ENCODE peak calls at places on chromosomes 1 and 21, in seven cellular contexts. U is NT2/D1; M is neuronal stem cell; H is SJSA1; O is CD4-positive, CD25-positive, alpha-beta regulatory T cell; W is fibroblast of lung; Q is CD8-positive, alpha-beta memory T cell. V is an unnamed sample.

GRCh38 chr1:226646026-226646869 is 92.8 kb downstream of the ITPKB start:
- DNase-seq in W (peak), M (no peak), Q (no peak), U (no peak), H (peak), O (no peak), V (no peak)

GRCh38 chr1:95734560-95734959 is 500.6 kb downstream of the RWDD3 start:
- DNase-seq in Q (no peak), M (no peak), H (no peak), W (no peak), U (no peak), O (no peak), V (no peak)

GRCh38 chr21:37341254-37341960 is 25.2 kb upstream of the DYRK1A start:
- DNase-seq in Q (no peak), U (no peak), W (peak), M (no peak), O (no peak), H (no peak), V (no peak)

GRCh38 chr21:19343711-19344110 is 940.1 kb upstream of the TMPRSS15 start:
- DNase-seq in U (no peak), M (no peak), O (no peak), W (no peak), H (no peak), Q (no peak), V (no peak)

GRCh38 chr1:226784081-226785049 is 45.3 kb upstream of the ITPKB start:
- DNase-seq in U (no peak), M (peak), Q (no peak), O (no peak), W (peak), H (peak), V (peak)

GRCh38 chr1:236117710-236118109 is 24.6 kb upstream of the GPR137B start:
- DNase-seq in W (no peak), U (no peak), Q (no peak), H (no peak), O (no peak), M (no peak), V (no peak)

GRCh38 chr1:31523012-31523411 is 53.3 kb upstream of the TINAGL1 start:
- DNase-seq in W (peak), Q (no peak), M (no peak), U (no peak), O (no peak), H (no peak), V (no peak)

GRCh38 chr21:34724857-34725195 is 56.0 kb downstream of the CLIC6 start:
- DNase-seq in Q (no peak), M (no peak), H (no peak), W (peak), U (no peak), O (no peak), V (no peak)

GRCh38 chr1:102897537-102897936 is 210.8 kb downstream of the COL11A1 start:
- DNase-seq in W (peak), H (peak), Q (no peak), O (no peak), U (no peak), M (no peak), V (no peak)

GRCh38 chr21:27507695-27508094 is 540.8 kb upstream of the ADAMTS5 start:
- DNase-seq in M (no peak), W (no peak), Q (no peak), O (no peak), H (no peak), U (no peak), V (no peak)

GRCh38 chr1:86811539-86811938 is 102.4 kb downstream of the SELENOF start:
- DNase-seq in U (no peak), Q (no peak), H (no peak), W (no peak), O (no peak), M (no peak), V (no peak)

GRCh38 chr1:166383635-166384346 is 217.0 kb upstream of the FAM78B start:
- DNase-seq in M (no peak), W (no peak), U (no peak), H (no peak), Q (no peak), O (no peak), V (no peak)

GRCh38 chr1:55150880-55151582 is 64.1 kb downstream of the USP24 start:
- DNase-seq in M (no peak), W (no peak), O (no peak), Q (no peak), U (no peak), H (no peak), V (no peak)

GRCh38 chr1:56758135-56758534 is 61.1 kb downstream of the FYB2 start:
- DNase-seq in Q (no peak), W (no peak), U (peak), H (no peak), M (peak), O (no peak), V (no peak)

GRCh38 chr1:15847100-15847892 is at the start of gene SPEN:
- DNase-seq in W (peak), H (peak), U (peak), O (peak), M (peak), Q (peak), V (peak)
- H3K4me3 ChIP-seq in W (peak), H (peak), U (peak), O (peak), M (peak), Q (peak), V (peak)

GRCh38 chr1:61455400-61455799 is 269.5 kb downstream of the TM2D1 start:
- DNase-seq in Q (no peak), W (peak), U (no peak), M (no peak), H (no peak), O (no peak), V (no peak)

GRCh38 chr1:61453111-61453961 is 271.6 kb downstream of the TM2D1 start:
- DNase-seq in H (peak), Q (peak), O (peak), M (peak), W (peak), U (peak), V (peak)

GRCh38 chr1:61450454-61451213 is 274.3 kb downstream of the TM2D1 start:
- DNase-seq in Q (no peak), U (no peak), W (peak), M (no peak), H (no peak), O (no peak), V (no peak)

GRCh38 chr1:61451214-61451968 is 273.6 kb downstream of the TM2D1 start:
- DNase-seq in O (no peak), Q (no peak), M (no peak), W (no peak), H (no peak), U (no peak), V (no peak)

DNA sequence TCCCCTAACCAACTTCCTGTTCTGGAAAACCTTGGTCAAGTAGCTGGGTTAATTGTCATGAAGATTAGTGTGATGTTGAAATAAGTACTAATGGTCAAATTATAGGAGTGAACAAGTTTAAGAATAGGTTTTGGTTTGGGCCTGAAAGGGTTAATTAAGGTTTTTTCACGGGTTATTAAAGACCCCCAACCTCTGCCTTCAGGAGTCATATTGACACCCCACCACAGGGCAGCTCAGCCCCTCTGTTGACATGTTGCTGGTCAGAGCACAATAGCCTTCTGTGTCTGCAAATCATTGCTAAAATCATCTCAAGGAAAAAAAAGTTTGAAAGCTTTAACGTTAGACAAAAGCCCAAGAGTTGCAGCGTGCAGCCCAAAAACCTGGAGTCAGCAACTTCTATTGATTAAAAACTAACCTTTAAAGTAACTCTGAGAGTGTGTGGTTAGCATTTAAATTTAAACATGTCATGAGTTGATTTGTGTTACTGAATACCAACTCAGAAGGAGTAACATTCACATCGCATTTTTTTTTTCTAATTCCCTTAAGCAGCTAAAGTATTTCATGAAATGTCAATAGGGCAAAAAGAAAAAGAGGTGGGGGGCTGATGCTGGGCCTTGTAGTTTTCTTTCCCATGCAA is 272.5 kb downstream of the TM2D1 start:
- DNase-seq in Q (no peak), W (peak), M (peak), H (no peak), U (no peak), O (no peak), V (peak)
- H3K4me3 ChIP-seq in Q (no peak), W (no peak), M (no peak), H (no peak), U (no peak), O (no peak), V (peak)

GRCh38 chr21:26070822-26071425 is 99.6 kb downstream of the APP start:
- DNase-seq in U (no peak), O (no peak), H (peak), W (peak), Q (no peak), M (no peak), V (no peak)
- H3K4me3 ChIP-seq in U (no peak), O (peak), H (peak), W (peak), Q (peak), M (no peak), V (no peak)

GRCh38 chr1:233689017-233689747 is 75.3 kb downstream of the KCNK1 start:
- DNase-seq in H (no peak), Q (no peak), W (no peak), M (no peak), U (no peak), O (no peak), V (no peak)
- H3K4me3 ChIP-seq in H (no peak), Q (no peak), W (no peak), M (no peak), U (no peak), O (no peak), V (no peak)

DNA sequence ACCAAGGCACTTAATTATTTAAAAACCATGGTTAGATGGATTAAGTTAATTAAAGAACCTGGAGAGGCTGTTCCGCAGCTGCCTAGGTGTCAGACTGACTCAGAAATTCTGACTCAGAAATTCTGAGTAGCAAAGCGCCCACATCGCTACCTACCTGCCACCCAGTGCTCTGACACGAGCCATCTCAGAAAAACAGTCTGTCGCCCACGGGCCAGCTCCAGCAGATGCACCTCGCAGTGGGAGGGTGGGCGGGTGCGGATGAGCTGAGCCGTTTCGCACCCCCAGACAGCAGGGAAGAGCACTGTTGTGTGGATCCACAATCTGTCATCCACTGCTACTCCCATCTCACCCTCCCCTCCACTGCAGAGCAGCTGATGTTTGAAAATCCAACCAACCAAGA is 13.5 kb downstream of the KCNK1 start:
- DNase-seq in M (no peak), H (no peak), W (no peak), U (no peak), O (no peak), Q (no peak), V (no peak)
- H3K4me3 ChIP-seq in M (no peak), H (no peak), W (no peak), U (no peak), O (no peak), Q (no peak), V (no peak)

GRCh38 chr1:203680765-203681164 is 54.1 kb downstream of the ATP2B4 start:
- DNase-seq in U (no peak), M (no peak), W (no peak), H (no peak), O (no peak), Q (no peak), V (no peak)

GRCh38 chr1:203681739-203682138 is 55.1 kb downstream of the ATP2B4 start:
- DNase-seq in M (no peak), O (no peak), W (no peak), Q (no peak), U (no peak), H (no peak), V (no peak)

GRCh38 chr1:203684077-203684476 is 57.4 kb downstream of the ATP2B4 start:
- DNase-seq in Q (no peak), H (no peak), W (no peak), M (no peak), U (no peak), O (no peak), V (no peak)

GRCh38 chr1:203686091-203686632 is 59.5 kb downstream of the ATP2B4 start:
- DNase-seq in M (no peak), W (no peak), U (no peak), Q (no peak), H (no peak), O (no peak), V (peak)

GRCh38 chr1:203682401-203683383 is 56.1 kb downstream of the ATP2B4 start:
- DNase-seq in W (no peak), Q (peak), O (peak), U (no peak), H (no peak), M (no peak), V (no peak)
- H3K4me3 ChIP-seq in W (no peak), Q (peak), O (peak), U (no peak), H (no peak), M (no peak), V (no peak)

GRCh38 chr1:1437033-1437903 is 1.8 kb downstream of the VWA1 start:
- DNase-seq in Q (no peak), U (no peak), W (no peak), H (no peak), O (no peak), M (no peak), V (no peak)
- H3K4me3 ChIP-seq in Q (no peak), U (no peak), W (no peak), H (no peak), O (no peak), M (no peak), V (no peak)

GRCh38 chr1:206916000-206916709 is 5.6 kb downstream of the FCMR start:
- DNase-seq in H (no peak), M (no peak), W (no peak), Q (no peak), O (no peak), U (no peak), V (no peak)
- H3K4me3 ChIP-seq in H (no peak), M (no peak), W (no peak), Q (peak), O (peak), U (no peak), V (no peak)